ENCODE peak calls at places on chromosomes 16 and 17, in eight cellular contexts. R is Daoy, J is heart left ventricle, T is A549, U is right cardiac atrium, C is AG04449, M is adrenal gland, W is EL. Z is an unnamed sample.

GRCh38 chr17:55842405-55843158 is 91.7 kb downstream of the PCTP start:
- DNase-seq in R (no peak), J (no peak), T (no peak), U (no peak), C (no peak), M (no peak), W (no peak), Z (no peak)

GRCh38 chr17:35432176-35433074 is at the start of gene SLFN12:
- DNase-seq in R (peak), J (no peak), T (no peak), U (peak), C (peak), M (peak), W (peak), Z (peak)

GRCh38 chr16:64416232-64417010 is 705.4 kb downstream of the CDH11 start:
- DNase-seq in R (peak), J (no peak), T (no peak), U (no peak), C (no peak), M (no peak), W (peak), Z (no peak)

GRCh38 chr17:4035081-4035680 is 70.9 kb upstream of the ATP2A3 start:
- DNase-seq in R (no peak), J (no peak), T (no peak), U (no peak), C (no peak), M (no peak), W (no peak), Z (no peak)

GRCh38 chr17:17729620-17730249 is 48.5 kb downstream of the RAI1 start:
- DNase-seq in R (no peak), J (no peak), T (peak), U (no peak), C (no peak), M (no peak), W (no peak), Z (no peak)

GRCh38 chr16:31204871-31205666 is 2.5 kb upstream of the PYCARD start:
- DNase-seq in R (no peak), J (no peak), T (no peak), U (no peak), C (no peak), M (no peak), W (no peak), Z (no peak)

GRCh38 chr17:60149691-60150582 is at the start of gene CA4:
- DNase-seq in R (no peak), J (peak), T (no peak), U (no peak), C (no peak), M (no peak), W (no peak), Z (no peak)

GRCh38 chr17:76051071-76051467 is 21.2 kb downstream of the SRP68 start:
- DNase-seq in R (no peak), J (no peak), T (no peak), U (no peak), C (no peak), M (no peak), W (no peak), Z (no peak)

GRCh38 chr16:85577899-85578598 is 35.1 kb upstream of the GSE1 start:
- DNase-seq in R (no peak), J (no peak), T (no peak), U (no peak), C (no peak), M (no peak), W (no peak), Z (no peak)

GRCh38 chr17:78915872-78916632 is 9.1 kb downstream of the TIMP2 start:
- DNase-seq in R (peak), J (no peak), T (peak), U (peak), C (no peak), M (peak), W (peak), Z (no peak)

GRCh38 chr17:8556074-8556473 is 74.5 kb downstream of the MYH10 start:
- DNase-seq in R (no peak), J (no peak), T (peak), U (no peak), C (no peak), M (no peak), W (peak), Z (peak)

GRCh38 chr17:2060681-2061440 is 6.0 kb downstream of the HIC1 start:
- DNase-seq in R (no peak), J (no peak), T (no peak), U (peak), C (no peak), M (no peak), W (no peak), Z (no peak)